ENCODE peak calls at places on chromosomes 3 and 15, in ten cellular contexts. Z is left ventricle myocardium inferior; V is thoracic aorta; Y is CD8-positive, alpha-beta T cell; R is IMR-90; X is transverse colon; A is tibial artery; H is gastrocnemius medialis; I is brain microvascular endothelial cell; J is SK-N-SH. T is an unnamed sample.

GRCh38 chr3:66989860-66990696 is 8.0 kb upstream of the KBTBD8 start:
- DNase-seq in Z (no peak), V (no peak), Y (no peak), R (no peak), X (no peak), A (no peak), H (no peak), I (no peak), J (no peak), T (no peak)

GRCh38 chr15:66164788-66165187 is 88.8 kb downstream of the MEGF11 start:
- DNase-seq in Z (no peak), V (no peak), Y (no peak), R (no peak), X (no peak), A (no peak), H (no peak), I (no peak), J (no peak), T (no peak)

GRCh38 chr3:155153242-155154186 is 73.4 kb downstream of the MME start:
- DNase-seq in Z (no peak), V (no peak), Y (no peak), R (no peak), X (no peak), A (no peak), H (no peak), I (no peak), J (no peak), T (no peak)

GRCh38 chr15:23424111-23424904 is 22.7 kb downstream of the GOLGA6L2 start:
- DNase-seq in Z (no peak), V (no peak), Y (no peak), R (no peak), X (no peak), A (no peak), H (no peak), I (no peak), J (no peak), T (no peak)

GRCh38 chr3:27746838-27747237 is 24.7 kb upstream of the EOMES start:
- DNase-seq in Z (no peak), V (no peak), Y (no peak), R (no peak), X (no peak), A (no peak), H (no peak), I (no peak), J (no peak), T (no peak)

GRCh38 chr3:35670408-35670807 is 31.1 kb downstream of the ARPP21 start:
- DNase-seq in Z (no peak), V (no peak), Y (no peak), R (no peak), X (no peak), A (no peak), H (peak), I (no peak), J (no peak), T (no peak)

GRCh38 chr15:79896634-79897379 is at the start of gene MTHFS:
- DNase-seq in Z (peak), V (peak), Y (peak), R (peak), X (peak), A (peak), H (peak), I (peak), J (peak), T (peak)

GRCh38 chr3:58480309-58480708 is 11.6 kb upstream of the KCTD6 start:
- DNase-seq in Z (no peak), V (no peak), Y (no peak), R (no peak), X (no peak), A (no peak), H (no peak), I (no peak), J (no peak), T (no peak)

GRCh38 chr15:66097151-66098018 is 156.2 kb downstream of the MEGF11 start:
- DNase-seq in Z (no peak), V (no peak), Y (no peak), R (peak), X (no peak), A (no peak), H (peak), I (no peak), J (no peak), T (no peak)

GRCh38 chr3:173785004-173785403 is 387.5 kb downstream of the NLGN1 start:
- DNase-seq in Z (no peak), V (no peak), Y (no peak), R (no peak), X (no peak), A (no peak), H (no peak), I (no peak), J (peak), T (no peak)

GRCh38 chr3:8500208-8500961 is 1.2 kb upstream of the LMCD1 start:
- DNase-seq in Z (no peak), V (no peak), Y (no peak), R (peak), X (no peak), A (no peak), H (no peak), I (peak), J (peak), T (no peak)

GRCh38 chr3:78804251-78805037 is 963.4 kb downstream of the ROBO1 start:
- DNase-seq in Z (no peak), V (no peak), Y (no peak), R (peak), X (no peak), A (no peak), H (no peak), I (no peak), J (no peak), T (no peak)

GRCh38 chr15:36429707-36430106 is 149.7 kb upstream of the CDIN1 start:
- DNase-seq in Z (no peak), V (no peak), Y (no peak), R (no peak), X (no peak), A (no peak), H (no peak), I (peak), J (no peak), T (no peak)

GRCh38 chr3:134367412-134367811 is 6.8 kb downstream of the AMOTL2 start:
- DNase-seq in Z (no peak), V (no peak), Y (no peak), R (no peak), X (no peak), A (no peak), H (no peak), I (no peak), J (no peak), T (peak)

DNA sequence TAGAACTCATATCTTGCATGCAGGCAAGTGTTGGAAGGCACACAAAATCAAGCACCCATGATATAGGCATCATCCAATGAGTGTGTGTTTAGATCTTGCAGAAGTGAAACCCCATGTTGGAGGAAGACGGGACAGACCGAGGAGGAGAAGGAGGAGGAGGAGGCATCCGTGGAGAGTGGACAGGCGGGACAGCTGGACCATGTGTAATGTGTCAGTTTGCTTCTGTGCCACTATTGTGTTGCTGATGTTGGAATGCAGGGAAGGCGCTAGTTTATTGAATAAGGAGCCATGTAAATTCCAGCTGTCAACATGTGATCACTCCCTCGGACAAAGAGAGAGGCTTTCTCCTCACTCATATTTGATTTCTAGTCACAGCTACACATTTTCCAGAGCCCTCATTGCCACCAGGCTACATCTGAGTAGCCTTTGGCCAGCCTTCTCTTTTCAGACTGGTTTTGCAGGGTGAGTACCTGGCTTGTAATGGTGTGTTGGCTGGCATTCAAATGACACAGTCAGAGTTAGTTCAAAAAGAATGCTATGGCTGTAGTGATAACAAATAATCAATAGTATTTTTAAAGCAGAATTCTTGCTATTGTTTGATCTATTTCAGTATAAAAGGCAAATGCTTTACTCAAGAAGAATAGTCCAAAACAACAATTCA is 1037.6 kb upstream of the NR2F2 start:
- DNase-seq in Z (no peak), V (no peak), Y (no peak), R (no peak), X (no peak), A (no peak), H (no peak), I (no peak), J (no peak), T (no peak)
- H3K4me3 ChIP-seq in Z (peak), V (no peak), Y (no peak), R (peak), X (no peak), A (no peak), H (no peak), I (no peak), J (no peak), T (no peak)

GRCh38 chr3:62875103-62876002 is at the start of gene CADPS:
- DNase-seq in Z (peak), V (no peak), Y (no peak), R (no peak), X (peak), A (peak), H (no peak), I (no peak), J (peak), T (peak)

GRCh38 chr3:62874398-62875102 is 666 bp downstream of the CADPS start:
- DNase-seq in Z (peak), V (no peak), Y (no peak), R (no peak), X (no peak), A (no peak), H (no peak), I (no peak), J (peak), T (peak)

GRCh38 chr3:62872318-62872717 is 2.9 kb downstream of the CADPS start:
- DNase-seq in Z (no peak), V (no peak), Y (no peak), R (no peak), X (no peak), A (no peak), H (no peak), I (no peak), J (no peak), T (no peak)

GRCh38 chr3:62873672-62874397 is 1.4 kb downstream of the CADPS start:
- DNase-seq in Z (peak), V (no peak), Y (no peak), R (no peak), X (peak), A (peak), H (no peak), I (no peak), J (peak), T (peak)

GRCh38 chr3:62876064-62876463 is 848 bp upstream of the CADPS start:
- DNase-seq in Z (peak), V (no peak), Y (no peak), R (peak), X (peak), A (no peak), H (no peak), I (peak), J (peak), T (peak)
- H3K27ac ChIP-seq in Z (no peak), V (no peak), Y (no peak), R (no peak), X (no peak), A (no peak), H (no peak), I (no peak), J (no peak), T (no peak)

GRCh38 chr3:53230041-53230621 is 25.7 kb downstream of the TKT start:
- DNase-seq in Z (no peak), V (no peak), Y (no peak), R (no peak), X (no peak), A (no peak), H (no peak), I (no peak), J (peak), T (no peak)
- TF ChIP-seq CTCF in Z (no peak), V (no peak), Y (no peak), R (no peak), X (no peak), A (no peak), H (no peak), I (peak), J (peak), T (no peak)

DNA sequence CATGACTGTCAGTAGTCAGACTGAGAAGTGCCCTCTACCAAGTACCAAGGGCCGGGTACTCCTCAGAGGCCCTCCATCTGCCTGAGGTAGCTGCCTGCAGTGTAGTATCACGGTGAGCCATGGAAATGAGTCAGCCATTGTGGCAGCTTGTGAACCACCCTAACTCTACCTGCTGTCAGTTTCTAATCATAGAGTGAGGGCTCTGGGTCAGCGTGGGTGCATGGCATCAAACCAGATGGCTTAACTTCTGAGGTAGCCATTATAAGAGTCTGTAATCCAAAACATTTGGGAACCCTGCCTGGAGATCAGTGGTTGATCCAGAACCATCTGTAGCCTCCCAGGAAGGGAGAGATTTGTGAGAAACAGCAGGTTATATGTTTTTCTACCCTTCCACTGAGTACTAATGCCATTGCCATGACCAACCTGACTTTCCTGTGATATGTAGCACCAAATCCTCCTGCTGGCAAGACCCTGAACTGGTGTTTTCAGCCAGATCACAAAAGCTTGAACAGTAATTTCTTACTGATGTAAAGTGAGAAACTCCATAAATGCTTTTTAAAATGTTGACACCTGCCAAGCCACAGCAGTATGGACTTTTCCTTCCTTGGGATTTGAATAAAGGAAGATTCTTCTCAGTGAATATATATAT is 38.9 kb downstream of the ABHD2 start:
- DNase-seq in Z (no peak), V (no peak), Y (no peak), R (peak), X (no peak), A (no peak), H (peak), I (no peak), J (no peak), T (no peak)
- H3K4me3 ChIP-seq in Z (no peak), V (no peak), Y (no peak), R (no peak), X (no peak), A (no peak), H (no peak), I (no peak), J (no peak), T (no peak)

DNA sequence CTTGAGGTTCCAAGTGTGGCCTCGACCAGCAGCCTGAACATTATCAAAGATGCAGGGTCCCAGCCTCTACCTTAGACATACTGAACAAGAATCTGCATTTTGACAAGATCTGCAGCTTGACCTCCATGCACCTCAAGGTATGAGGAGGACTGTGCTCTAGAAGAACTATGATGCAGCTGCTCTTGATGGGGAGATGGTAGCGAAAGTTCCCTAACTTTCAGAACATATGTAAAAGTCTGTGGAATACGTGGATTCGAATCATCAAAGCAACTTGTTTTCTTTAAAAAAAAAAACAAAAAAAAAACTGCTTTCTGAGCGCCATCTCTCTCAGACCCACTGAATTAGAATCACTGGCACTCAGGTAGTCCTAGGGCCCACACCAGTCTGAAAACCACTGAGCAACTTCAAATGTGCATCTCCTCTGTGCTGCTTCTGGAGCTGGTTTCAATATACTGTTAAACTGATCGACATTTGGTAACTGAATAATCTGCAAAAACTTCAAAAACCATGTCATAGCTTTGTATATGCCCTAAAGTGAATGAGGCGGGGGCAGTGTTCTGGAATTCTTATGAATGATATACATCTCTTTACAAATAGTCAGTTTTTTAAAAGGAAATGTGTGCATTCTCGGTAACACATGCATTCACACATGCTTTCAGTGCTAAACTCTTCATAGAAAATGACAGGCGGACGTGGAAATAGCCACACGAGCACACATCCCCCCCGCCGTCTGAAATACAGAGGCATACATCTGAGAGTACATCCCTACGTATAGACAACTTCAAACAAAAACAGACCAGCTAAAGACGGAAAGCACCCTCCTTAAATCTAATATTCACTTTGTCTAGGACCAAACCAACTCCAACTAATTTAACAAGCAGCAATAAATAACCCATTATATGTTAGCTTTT is 128.8 kb downstream of the FOXP1 start:
- DNase-seq in Z (no peak), V (no peak), Y (peak), R (no peak), X (no peak), A (no peak), H (no peak), I (no peak), J (no peak), T (no peak)
- H3K27ac ChIP-seq in Z (no peak), V (no peak), Y (peak), R (no peak), X (peak), A (no peak), H (no peak), I (no peak), J (no peak), T (no peak)

DNA sequence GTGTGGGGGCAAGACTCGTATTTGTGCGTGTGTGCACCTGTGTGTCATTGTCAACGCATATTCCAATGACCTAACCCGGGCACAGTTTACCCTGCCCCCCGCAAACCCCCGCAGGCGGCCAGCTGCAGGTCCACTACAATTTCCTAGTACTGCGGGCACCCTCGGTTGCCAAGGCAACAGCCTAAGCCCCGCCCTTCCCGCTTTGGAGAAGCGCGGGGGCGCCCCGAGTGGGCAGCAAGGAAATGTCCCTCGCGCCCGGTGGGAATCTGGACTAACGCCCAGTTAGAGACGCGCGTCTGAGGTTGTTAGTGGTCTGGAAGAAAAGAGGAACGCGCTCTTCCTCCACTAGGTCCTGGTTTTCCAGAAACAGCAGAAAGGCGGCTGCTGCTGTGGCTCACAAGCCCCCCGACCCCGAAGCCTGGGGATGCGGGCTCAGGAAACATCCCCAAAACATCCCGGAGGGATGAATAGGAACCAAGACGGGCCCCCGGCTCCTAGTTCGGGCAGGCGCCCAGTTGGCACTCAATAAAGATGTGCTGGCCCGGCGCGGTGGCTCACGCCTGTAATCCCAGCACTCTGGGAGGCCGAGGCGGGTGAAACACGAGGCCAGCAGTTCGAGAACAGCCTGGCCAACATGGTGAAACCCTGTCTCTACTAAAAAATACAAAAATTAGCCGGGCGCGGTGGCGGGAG is 1.1 kb downstream of the ABHD14A start:
- DNase-seq in Z (peak), V (peak), Y (peak), R (peak), X (peak), A (peak), H (peak), I (peak), J (peak), T (peak)
- TF ChIP-seq CTCF in Z (no peak), V (no peak), Y (no peak), R (peak), X (no peak), A (no peak), H (no peak), I (peak), J (peak), T (no peak)

GRCh38 chr3:187773233-187773962 is 28.1 kb upstream of the BCL6 start:
- DNase-seq in Z (no peak), V (no peak), Y (no peak), R (no peak), X (no peak), A (no peak), H (no peak), I (no peak), J (no peak), T (no peak)
- H3K4me3 ChIP-seq in Z (no peak), V (no peak), Y (no peak), R (no peak), X (no peak), A (no peak), H (no peak), I (no peak), J (no peak), T (no peak)

GRCh38 chr15:74856537-74856936 is 13.6 kb upstream of the ULK3 start:
- DNase-seq in Z (no peak), V (no peak), Y (no peak), R (no peak), X (no peak), A (no peak), H (no peak), I (no peak), J (no peak), T (no peak)
- H3K27ac ChIP-seq in Z (peak), V (no peak), Y (no peak), R (no peak), X (peak), A (no peak), H (peak), I (no peak), J (no peak), T (peak)

T was measured in colonic mucosa.